ENCODE peak calls at places on chromosome 3, in eight cellular contexts. M, G, I, N, J, C, S and P are unnamed samples. For H3K4me1, the result is how much of the 10 kb centered on the place peaks cover.

GRCh38 chr3:42735609-42736008 is 33.0 kb upstream of the HHATL start:
- DNase-seq in M (no peak), G (peak), I (no peak), N (no peak), J (no peak), C (no peak), S (no peak), P (no peak)

GRCh38 chr3:150308481-150308918 is 99.6 kb upstream of the TSC22D2 start:
- DNase-seq in M (no peak), G (no peak), I (no peak), N (no peak), J (no peak), C (no peak), S (peak), P (no peak)

GRCh38 chr3:73137736-73138403 is 76.4 kb downstream of the EBLN2 start:
- DNase-seq in M (no peak), G (no peak), I (no peak), N (no peak), J (no peak), C (no peak), S (no peak), P (no peak)

GRCh38 chr3:105944721-105945120 is 75.9 kb upstream of the CBLB start:
- DNase-seq in M (peak), G (no peak), I (no peak), N (no peak), J (no peak), C (no peak), S (peak), P (no peak)

GRCh38 chr3:150727653-150728502 is 24.2 kb upstream of the ERICH6 start:
- DNase-seq in M (no peak), G (no peak), I (no peak), N (peak), J (no peak), C (no peak), S (no peak), P (no peak)

GRCh38 chr3:181458857-181459256 is 252.9 kb upstream of the SOX2 start:
- DNase-seq in M (no peak), G (no peak), I (no peak), N (no peak), J (no peak), C (no peak), S (peak), P (no peak)

GRCh38 chr3:54909236-54909635 is 18.6 kb downstream of the LRTM1 start:
- DNase-seq in M (no peak), G (no peak), I (no peak), N (no peak), J (no peak), C (no peak), S (no peak), P (no peak)

GRCh38 chr3:108218811-108219210 is 3.4 kb downstream of the IFT57 start:
- DNase-seq in M (no peak), G (no peak), I (no peak), N (no peak), J (no peak), C (no peak), S (peak), P (no peak)

GRCh38 chr3:15325228-15325627 is 7.2 kb downstream of the SH3BP5 start:
- DNase-seq in M (no peak), G (no peak), I (no peak), N (peak), J (no peak), C (peak), S (peak), P (peak)

GRCh38 chr3:81788650-81789049 is 27.2 kb upstream of the GBE1 start:
- DNase-seq in M (no peak), G (no peak), I (no peak), N (no peak), J (no peak), C (no peak), S (no peak), P (no peak)

GRCh38 chr3:121482651-121483050 is 63.1 kb downstream of the POLQ start:
- DNase-seq in M (peak), G (no peak), I (no peak), N (no peak), J (no peak), C (no peak), S (peak), P (no peak)

GRCh38 chr3:197446713-197447455 is 108.9 kb downstream of the BDH1 start:
- DNase-seq in M (no peak), G (no peak), I (no peak), N (no peak), J (no peak), C (no peak), S (no peak), P (no peak)

GRCh38 chr3:16179771-16180736 is 5.6 kb downstream of the GALNT15 start:
- DNase-seq in M (no peak), G (no peak), I (no peak), N (no peak), J (no peak), C (no peak), S (peak), P (no peak)

GRCh38 chr3:16249336-16249735 is 15.4 kb downstream of the DPH3 start:
- DNase-seq in M (no peak), G (no peak), I (no peak), N (no peak), J (no peak), C (no peak), S (peak), P (no peak)

GRCh38 chr3:126151562-126152302 is 28.7 kb downstream of the ALDH1L1 start:
- DNase-seq in M (no peak), G (peak), I (no peak), N (no peak), J (no peak), C (no peak), S (no peak), P (no peak)

GRCh38 chr3:69761896-69762789 is 22.9 kb downstream of the MITF start:
- DNase-seq in M (peak), G (no peak), I (no peak), N (no peak), J (no peak), C (no peak), S (peak), P (no peak)

GRCh38 chr3:99627062-99627826 is 11.2 kb upstream of the COL8A1 start:
- DNase-seq in M (no peak), G (no peak), I (no peak), N (no peak), J (no peak), C (no peak), S (peak), P (no peak)

GRCh38 chr3:104943931-104944330 is 422.8 kb upstream of the ALCAM start:
- DNase-seq in M (no peak), G (no peak), I (no peak), N (no peak), J (no peak), C (no peak), S (no peak), P (no peak)

GRCh38 chr3:189119947-189120346 is 51.8 kb upstream of the TPRG1 start:
- DNase-seq in M (no peak), G (no peak), I (no peak), N (no peak), J (no peak), C (no peak), S (no peak), P (no peak)

GRCh38 chr3:72597756-72598195 is 250.5 kb downstream of the SHQ1 start:
- DNase-seq in M (no peak), G (no peak), I (no peak), N (no peak), J (no peak), C (no peak), S (peak), P (peak)

GRCh38 chr3:65412591-65412990 is 626.1 kb downstream of the MAGI1 start:
- DNase-seq in M (no peak), G (no peak), I (peak), N (peak), J (no peak), C (no peak), S (no peak), P (peak)

GRCh38 chr3:71713041-71713440 is 12.2 kb downstream of the EIF4E3 start:
- DNase-seq in M (peak), G (no peak), I (no peak), N (no peak), J (no peak), C (no peak), S (no peak), P (no peak)

GRCh38 chr3:79380581-79380980 is 387.2 kb downstream of the ROBO1 start:
- DNase-seq in M (no peak), G (no peak), I (no peak), N (no peak), J (no peak), C (no peak), S (peak), P (no peak)

GRCh38 chr3:48433472-48434118 is 3.7 kb upstream of the PLXNB1 start:
- DNase-seq in M (peak), G (no peak), I (no peak), N (no peak), J (no peak), C (peak), S (peak), P (peak)

GRCh38 chr3:76487446-76487845 is 552.5 kb upstream of the ROBO2 start:
- DNase-seq in M (peak), G (no peak), I (no peak), N (no peak), J (no peak), C (no peak), S (peak), P (no peak)

GRCh38 chr3:123344941-123345594 is 103.8 kb downstream of the ADCY5 start:
- DNase-seq in M (no peak), G (no peak), I (no peak), N (peak), J (peak), C (peak), S (no peak), P (no peak)

GRCh38 chr3:164306042-164306441 is 772.3 kb downstream of the SI start:
- DNase-seq in M (no peak), G (no peak), I (no peak), N (no peak), J (no peak), C (no peak), S (no peak), P (no peak)

GRCh38 chr3:196178993-196179379 is 32.2 kb downstream of the ZDHHC19 start:
- DNase-seq in M (no peak), G (no peak), I (no peak), N (no peak), J (no peak), C (no peak), S (no peak), P (no peak)

GRCh38 chr3:36823806-36824205 is 59.5 kb upstream of the DCLK3 start:
- DNase-seq in M (no peak), G (no peak), I (no peak), N (no peak), J (no peak), C (no peak), S (no peak), P (no peak)

GRCh38 chr3:122572940-122573412 is 4.5 kb upstream of the PARP15 start:
- DNase-seq in M (peak), G (no peak), I (no peak), N (peak), J (no peak), C (no peak), S (peak), P (no peak)

GRCh38 chr3:108946292-108947290 is 7.1 kb downstream of the GUCA1C start:
- DNase-seq in M (peak), G (no peak), I (no peak), N (no peak), J (no peak), C (no peak), S (peak), P (no peak)

GRCh38 chr3:148532326-148532725 is 165.4 kb upstream of the AGTR1 start:
- DNase-seq in M (no peak), G (no peak), I (no peak), N (no peak), J (no peak), C (no peak), S (peak), P (no peak)

GRCh38 chr3:58164199-58164879 is 46.4 kb downstream of the DNASE1L3 start:
- DNase-seq in M (no peak), G (peak), I (no peak), N (peak), J (peak), C (peak), S (peak), P (peak)

GRCh38 chr3:112653209-112653871 is 12.4 kb upstream of the CCDC80 start:
- DNase-seq in M (peak), G (no peak), I (no peak), N (no peak), J (no peak), C (no peak), S (peak), P (no peak)

GRCh38 chr3:108404409-108404808 is 106.0 kb downstream of the MYH15 start:
- DNase-seq in M (no peak), G (no peak), I (no peak), N (no peak), J (no peak), C (no peak), S (peak), P (no peak)

GRCh38 chr3:100709840-100710235 is 544 bp downstream of the TFG start:
- DNase-seq in M (no peak), G (peak), I (peak), N (peak), J (peak), C (peak), S (peak), P (peak)

GRCh38 chr3:184368804-184369183 is 7.3 kb downstream of the POLR2H start:
- DNase-seq in M (no peak), G (peak), I (peak), N (no peak), J (no peak), C (no peak), S (peak), P (peak)
- TF ChIP-seq CTCF in M (no peak), G (no peak), I (no peak), N (no peak), J (no peak), C (no peak), S (no peak), P (no peak)

GRCh38 chr3:43769471-43770425 is 79.0 kb downstream of the ABHD5 start:
- DNase-seq in M (peak), G (peak), I (peak), N (peak), J (peak), C (peak), S (peak), P (peak)
- H3K4me1 ChIP-seq in M (under half), G (under half), I (under half), N (under half), J (under half), C (under half), S (under half), P (under half)

GRCh38 chr3:7074217-7074616 is 213.3 kb downstream of the GRM7 start:
- DNase-seq in M (no peak), G (no peak), I (no peak), N (no peak), J (no peak), C (no peak), S (no peak), P (no peak)

GRCh38 chr3:7075120-7075519 is 214.2 kb downstream of the GRM7 start:
- DNase-seq in M (no peak), G (no peak), I (no peak), N (no peak), J (no peak), C (no peak), S (no peak), P (no peak)

GRCh38 chr3:7070461-7070860 is 209.5 kb downstream of the GRM7 start:
- DNase-seq in M (no peak), G (no peak), I (no peak), N (no peak), J (no peak), C (no peak), S (no peak), P (no peak)

GRCh38 chr3:7075901-7076300 is 215.0 kb downstream of the GRM7 start:
- DNase-seq in M (no peak), G (no peak), I (no peak), N (no peak), J (no peak), C (no peak), S (no peak), P (no peak)
- TF ChIP-seq CTCF in M (peak), G (no peak), I (no peak), N (no peak), J (no peak), C (no peak), S (no peak), P (no peak)

GRCh38 chr3:18086078-18086477 is 339.1 kb downstream of the SATB1 start:
- DNase-seq in M (no peak), G (no peak), I (no peak), N (no peak), J (no peak), C (no peak), S (no peak), P (no peak)
- H3K4me1 ChIP-seq in M (under half), G (under half), I (under half), N (under half), J (under half), C (under half), S (under half), P (under half)

GRCh38 chr3:53051929-53052328 is 6.1 kb upstream of the SFMBT1 start:
- DNase-seq in M (no peak), G (no peak), I (no peak), N (no peak), J (no peak), C (no peak), S (no peak), P (no peak)

GRCh38 chr3:53056442-53056841 is 10.6 kb upstream of the SFMBT1 start:
- DNase-seq in M (no peak), G (no peak), I (no peak), N (no peak), J (no peak), C (no peak), S (peak), P (no peak)
- TF ChIP-seq CTCF in M (peak), G (no peak), I (peak), N (no peak), J (peak), C (no peak), S (no peak), P (no peak)

GRCh38 chr3:25574172-25574765 is 90.4 kb downstream of the TOP2B start:
- DNase-seq in M (no peak), G (no peak), I (no peak), N (no peak), J (no peak), C (no peak), S (no peak), P (no peak)

GRCh38 chr3:25575001-25575400 is 89.7 kb downstream of the TOP2B start:
- DNase-seq in M (no peak), G (no peak), I (no peak), N (no peak), J (no peak), C (no peak), S (no peak), P (no peak)

GRCh38 chr3:25576146-25576545 is 88.6 kb downstream of the TOP2B start:
- DNase-seq in M (no peak), G (no peak), I (no peak), N (no peak), J (no peak), C (no peak), S (no peak), P (no peak)

GRCh38 chr3:25573386-25574171 is 91.1 kb downstream of the TOP2B start:
- DNase-seq in M (no peak), G (no peak), I (no peak), N (no peak), J (no peak), C (no peak), S (peak), P (peak)

GRCh38 chr3:25576836-25577454 is 87.8 kb downstream of the TOP2B start:
- DNase-seq in M (no peak), G (no peak), I (no peak), N (no peak), J (no peak), C (no peak), S (peak), P (no peak)
- H3K4me1 ChIP-seq in M (under half), G (under half), I (under half), N (under half), J (under half), C (under half), S (under half), P (under half)

GRCh38 chr3:128280466-128281455 is 127.5 kb downstream of the EEFSEC start:
- DNase-seq in M (no peak), G (no peak), I (no peak), N (no peak), J (no peak), C (no peak), S (no peak), P (no peak)
- TF ChIP-seq CTCF in M (no peak), G (no peak), I (no peak), N (no peak), J (no peak), C (no peak), S (no peak), P (no peak)

DNA sequence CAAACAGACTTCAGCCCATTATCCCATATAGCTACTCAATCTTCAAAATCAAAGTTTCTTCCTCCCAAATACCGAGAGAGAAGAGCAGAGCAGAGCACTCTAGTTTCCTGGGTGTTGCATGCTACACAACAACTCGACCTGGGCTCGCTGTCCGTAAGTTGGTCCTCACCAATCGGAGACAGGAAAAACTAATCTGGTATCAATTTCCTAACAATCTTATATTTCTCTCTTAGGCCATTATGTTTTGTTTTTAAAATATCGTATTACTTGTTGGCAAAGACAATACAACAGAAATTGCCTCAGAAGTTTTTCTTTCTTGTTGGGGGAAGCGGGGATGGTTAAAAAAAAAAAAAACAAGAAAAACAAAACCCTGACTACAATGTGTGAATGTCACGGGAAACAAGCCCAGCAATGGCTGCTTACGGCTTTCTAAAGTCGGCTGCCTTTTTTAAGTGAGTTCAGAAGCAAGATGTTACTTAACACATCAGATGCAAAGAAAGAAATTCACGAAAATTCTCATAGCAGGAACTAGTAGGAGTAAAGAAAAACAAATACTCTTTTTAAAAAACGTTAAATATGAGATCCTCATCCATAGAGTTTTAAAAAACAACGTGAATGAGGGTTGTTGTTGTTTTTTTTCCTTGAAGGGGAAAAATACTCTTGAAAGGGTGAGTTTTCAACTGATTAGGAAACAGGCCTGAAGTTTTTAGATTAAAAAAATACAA is 1.9 kb downstream of the VGLL4 start:
- DNase-seq in M (no peak), G (no peak), I (no peak), N (peak), J (no peak), C (no peak), S (peak), P (peak)
- H3K4me1 ChIP-seq in M (under half), G (half or more), I (under half), N (half or more), J (half or more), C (under half), S (under half), P (under half)